ENCODE peak calls at places on chromosomes 16 and 17, in seven cellular contexts. One of them, this sample, is unnamed.
A peak's percentile ranks its signal among the peaks of the same experiment; 100 is the strongest.

GRCh38 chr17:77455111-77455877 is 314.5 kb downstream of the SEC14L1 start:
- DNase-seq in progenitor cell of endocrine pancreas: no peak
- DNase-seq in AG10803: peak; percentile 47
- DNase-seq in GM23248: no peak
- DNase-seq in lung: no peak
- DNase-seq in MV-4-11: no peak
- DNase-seq in GF-D8: no peak
- DNase-seq in this sample: peak; percentile 91

GRCh38 chr17:60741031-60741430 is 63.4 kb downstream of the BCAS3 start:
- DNase-seq in progenitor cell of endocrine pancreas: no peak
- DNase-seq in AG10803: no peak
- DNase-seq in GM23248: no peak
- DNase-seq in lung: no peak
- DNase-seq in MV-4-11: no peak
- DNase-seq in GF-D8: no peak
- DNase-seq in this sample: no peak

GRCh38 chr16:89506791-89507191 is 1.4 kb upstream of the SPG7 start:
- DNase-seq in progenitor cell of endocrine pancreas: no peak
- DNase-seq in AG10803: no peak
- DNase-seq in GM23248: peak; percentile 45
- DNase-seq in lung: no peak
- DNase-seq in MV-4-11: peak; percentile 23
- DNase-seq in GF-D8: no peak
- DNase-seq in this sample: no peak

GRCh38 chr16:20322696-20323095 is 4.6 kb downstream of the GP2 start:
- DNase-seq in progenitor cell of endocrine pancreas: no peak
- DNase-seq in AG10803: no peak
- DNase-seq in GM23248: no peak
- DNase-seq in lung: no peak
- DNase-seq in MV-4-11: no peak
- DNase-seq in GF-D8: no peak
- DNase-seq in this sample: no peak

GRCh38 chr16:79845006-79845733 is 244.6 kb upstream of the MAF start:
- DNase-seq in progenitor cell of endocrine pancreas: no peak
- DNase-seq in AG10803: no peak
- DNase-seq in GM23248: no peak
- DNase-seq in lung: no peak
- DNase-seq in MV-4-11: peak; percentile 66
- DNase-seq in GF-D8: no peak
- DNase-seq in this sample: no peak

GRCh38 chr16:85867189-85867588 is 31.8 kb upstream of the IRF8 start:
- DNase-seq in progenitor cell of endocrine pancreas: no peak
- DNase-seq in AG10803: no peak
- DNase-seq in GM23248: no peak
- DNase-seq in lung: no peak
- DNase-seq in MV-4-11: peak; percentile 42
- DNase-seq in GF-D8: no peak
- DNase-seq in this sample: no peak

GRCh38 chr17:62923515-62924150 is 42.4 kb upstream of the TANC2 start:
- DNase-seq in progenitor cell of endocrine pancreas: no peak
- DNase-seq in AG10803: no peak
- DNase-seq in GM23248: no peak
- DNase-seq in lung: no peak
- DNase-seq in MV-4-11: no peak
- DNase-seq in GF-D8: no peak
- DNase-seq in this sample: no peak

GRCh38 chr17:59725691-59726090 is 18.2 kb downstream of the VMP1 start:
- DNase-seq in progenitor cell of endocrine pancreas: no peak
- DNase-seq in AG10803: peak; percentile 80
- DNase-seq in GM23248: peak; percentile 78
- DNase-seq in lung: no peak
- DNase-seq in MV-4-11: peak; percentile 86
- DNase-seq in GF-D8: peak; percentile 77
- DNase-seq in this sample: peak; percentile 94

GRCh38 chr17:21522755-21523154 is 146.6 kb downstream of the KCNJ12 start:
- DNase-seq in progenitor cell of endocrine pancreas: no peak
- DNase-seq in AG10803: no peak
- DNase-seq in GM23248: no peak
- DNase-seq in lung: no peak
- DNase-seq in MV-4-11: no peak
- DNase-seq in GF-D8: no peak
- DNase-seq in this sample: no peak

GRCh38 chr16:85136705-85137322 is 24.5 kb upstream of the CIBAR2 start:
- DNase-seq in progenitor cell of endocrine pancreas: no peak
- DNase-seq in AG10803: no peak
- DNase-seq in GM23248: no peak
- DNase-seq in lung: peak; percentile 65
- DNase-seq in MV-4-11: no peak
- DNase-seq in GF-D8: no peak
- DNase-seq in this sample: peak; percentile 66

GRCh38 chr16:83470406-83470805 is 337.4 kb upstream of the HSBP1 start:
- DNase-seq in progenitor cell of endocrine pancreas: no peak
- DNase-seq in AG10803: peak; percentile 69
- DNase-seq in GM23248: peak; percentile 64
- DNase-seq in lung: no peak
- DNase-seq in MV-4-11: no peak
- DNase-seq in GF-D8: no peak
- DNase-seq in this sample: peak; percentile 16

GRCh38 chr17:3385869-3386816 is at the start of gene OR3A2:
- DNase-seq in progenitor cell of endocrine pancreas: no peak
- DNase-seq in AG10803: no peak
- DNase-seq in GM23248: no peak
- DNase-seq in lung: no peak
- DNase-seq in MV-4-11: no peak
- DNase-seq in GF-D8: no peak
- DNase-seq in this sample: no peak

GRCh38 chr16:90032664-90033346 is 13.5 kb upstream of the DBNDD1 start:
- DNase-seq in progenitor cell of endocrine pancreas: no peak
- DNase-seq in AG10803: peak; percentile 49
- DNase-seq in GM23248: peak; percentile 55
- DNase-seq in lung: no peak
- DNase-seq in MV-4-11: no peak
- DNase-seq in GF-D8: no peak
- DNase-seq in this sample: peak; percentile 57

GRCh38 chr16:52446076-52446475 is 100.9 kb downstream of the TOX3 start:
- DNase-seq in progenitor cell of endocrine pancreas: no peak
- DNase-seq in AG10803: no peak
- DNase-seq in GM23248: no peak
- DNase-seq in lung: no peak
- DNase-seq in MV-4-11: no peak
- DNase-seq in GF-D8: no peak
- DNase-seq in this sample: peak; percentile 1

GRCh38 chr17:61129232-61129631 is 270.4 kb upstream of the TBX2 start:
- DNase-seq in progenitor cell of endocrine pancreas: no peak
- DNase-seq in AG10803: no peak
- DNase-seq in GM23248: no peak
- DNase-seq in lung: no peak
- DNase-seq in MV-4-11: no peak
- DNase-seq in GF-D8: no peak
- DNase-seq in this sample: no peak

GRCh38 chr17:69812240-69812837 is 262.7 kb upstream of the KCNJ16 start:
- DNase-seq in progenitor cell of endocrine pancreas: no peak
- DNase-seq in AG10803: peak; percentile 17
- DNase-seq in GM23248: peak; percentile 14
- DNase-seq in lung: no peak
- DNase-seq in MV-4-11: no peak
- DNase-seq in GF-D8: no peak
- DNase-seq in this sample: no peak

GRCh38 chr17:76341301-76341700 is 12.4 kb downstream of the PRPSAP1 start:
- DNase-seq in progenitor cell of endocrine pancreas: no peak
- DNase-seq in AG10803: no peak
- DNase-seq in GM23248: no peak
- DNase-seq in lung: no peak
- DNase-seq in MV-4-11: no peak
- DNase-seq in GF-D8: no peak
- DNase-seq in this sample: no peak